ENCODE peak calls at places on chromosomes 11 and 22, in nine cellular contexts. R is heart left ventricle, P is adrenal gland, V is PC-9, Q is neural progenitor cell, K is tibial artery, W is left lung, C is fibroblast of the aortic adventitia, M is upper lobe of right lung. H is an unnamed sample.

GRCh38 chr22:24046024-24046423 is 34.9 kb downstream of the CABIN1 start:
- DNase-seq in R (no peak), P (no peak), V (no peak), Q (no peak), K (no peak), W (no peak), C (no peak), M (no peak), H (no peak)

GRCh38 chr11:69588270-69588669 is 52.7 kb upstream of the CCND1 start:
- DNase-seq in R (no peak), P (no peak), V (no peak), Q (no peak), K (no peak), W (no peak), C (peak), M (no peak), H (peak)

GRCh38 chr11:57791321-57792059 is 29.9 kb downstream of the CTNND1 start:
- DNase-seq in R (no peak), P (no peak), V (no peak), Q (no peak), K (no peak), W (no peak), C (no peak), M (no peak), H (no peak)

GRCh38 chr22:36333632-36334031 is 54.1 kb downstream of the MYH9 start:
- DNase-seq in R (no peak), P (peak), V (peak), Q (no peak), K (peak), W (no peak), C (no peak), M (no peak), H (no peak)

GRCh38 chr11:123561046-123561781 is 93.2 kb downstream of the SCN3B start:
- DNase-seq in R (peak), P (peak), V (no peak), Q (peak), K (no peak), W (no peak), C (peak), M (no peak), H (no peak)

GRCh38 chr11:111378773-111379499 is at the start of gene POU2AF1:
- DNase-seq in R (no peak), P (no peak), V (no peak), Q (no peak), K (no peak), W (no peak), C (peak), M (no peak), H (peak)

GRCh38 chr11:2466869-2467694 is 22.3 kb downstream of the KCNQ1 start:
- DNase-seq in R (no peak), P (no peak), V (no peak), Q (no peak), K (peak), W (no peak), C (no peak), M (peak), H (no peak)

GRCh38 chr11:130551388-130551787 is 102.9 kb downstream of the ADAMTS15 start:
- DNase-seq in R (no peak), P (no peak), V (no peak), Q (no peak), K (no peak), W (no peak), C (no peak), M (no peak), H (no peak)

GRCh38 chr11:971092-971690 is 45.5 kb downstream of the AP2A2 start:
- DNase-seq in R (no peak), P (no peak), V (no peak), Q (no peak), K (no peak), W (no peak), C (no peak), M (no peak), H (no peak)

GRCh38 chr22:35533365-35534029 is 7.1 kb upstream of the RASD2 start:
- DNase-seq in R (no peak), P (no peak), V (no peak), Q (no peak), K (no peak), W (no peak), C (no peak), M (no peak), H (no peak)

GRCh38 chr22:24503851-24504170 is 8.7 kb downstream of the UPB1 start:
- DNase-seq in R (no peak), P (peak), V (no peak), Q (no peak), K (no peak), W (no peak), C (no peak), M (no peak), H (no peak)

DNA sequence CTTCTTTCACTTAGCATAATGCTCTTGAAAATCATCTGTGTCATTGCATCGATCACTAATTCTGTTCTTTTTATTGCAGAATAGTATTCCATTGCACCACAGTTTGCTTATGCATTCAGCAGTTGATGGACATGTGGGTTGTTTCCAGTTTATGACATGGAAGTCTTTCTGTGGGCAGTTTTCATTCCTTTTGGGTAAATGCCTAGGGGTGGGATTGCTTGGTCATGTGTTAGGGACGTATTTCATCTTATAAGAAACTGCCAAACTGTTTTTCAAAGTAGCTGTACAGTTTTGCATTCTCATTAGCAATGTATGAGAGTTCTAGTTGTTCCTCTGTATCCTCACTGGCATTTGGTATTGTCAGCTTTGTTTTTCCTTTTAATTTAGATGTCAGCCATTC is 127.1 kb downstream of the HIPK3 start:
- DNase-seq in R (no peak), P (no peak), V (no peak), Q (no peak), K (no peak), W (no peak), C (no peak), M (no peak), H (no peak)
- H3K4me3 ChIP-seq in R (no peak), P (no peak), V (no peak), Q (no peak), K (no peak), W (no peak), C (no peak), M (no peak), H (no peak)

DNA sequence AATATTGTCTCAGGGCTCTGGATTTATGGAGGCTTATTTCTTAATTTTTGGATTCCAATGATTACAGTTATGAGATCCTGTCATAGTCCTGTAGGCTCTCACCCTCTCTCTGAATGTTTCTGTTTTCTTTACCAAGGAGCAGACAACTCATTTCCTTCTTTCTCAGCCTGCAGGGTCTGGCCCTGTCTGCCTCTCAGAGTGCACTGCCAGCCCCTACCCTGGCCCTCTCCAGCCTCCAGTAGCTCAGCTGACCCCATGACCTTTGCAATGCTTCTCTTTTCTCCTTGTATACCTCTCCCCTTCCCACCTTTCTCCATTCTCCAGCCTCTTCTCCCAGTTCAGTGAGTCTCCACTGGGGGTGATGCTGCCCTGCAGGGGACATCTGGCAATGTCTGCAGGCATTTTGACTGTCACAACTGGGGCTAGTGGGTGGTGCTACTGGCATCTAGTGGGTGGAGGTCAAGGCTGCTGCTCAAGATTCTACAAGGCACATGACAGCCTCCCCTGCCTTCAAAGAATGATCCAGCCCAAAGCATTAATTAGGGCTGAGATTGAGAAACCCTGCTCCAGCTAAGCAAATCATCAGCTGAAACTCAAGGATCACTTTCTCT is 78.8 kb downstream of the APIP start:
- DNase-seq in R (no peak), P (peak), V (no peak), Q (no peak), K (no peak), W (no peak), C (no peak), M (no peak), H (peak)
- TF ChIP-seq CTCF in R (no peak), P (no peak), V (no peak), Q (no peak), K (no peak), W (no peak), C (no peak), M (no peak), H (no peak)

GRCh38 chr11:95556011-95556341 is 233.6 kb downstream of the FAM76B start:
- DNase-seq in R (no peak), P (no peak), V (no peak), Q (no peak), K (no peak), W (no peak), C (no peak), M (no peak), H (no peak)
- H3K4me3 ChIP-seq in R (no peak), P (no peak), V (no peak), Q (no peak), K (no peak), W (no peak), C (no peak), M (no peak), H (no peak)

GRCh38 chr22:39308614-39309363 is 10.6 kb downstream of the RPL3 start:
- DNase-seq in R (peak), P (peak), V (peak), Q (no peak), K (peak), W (peak), C (peak), M (no peak), H (peak)
- TF ChIP-seq CTCF in R (no peak), P (peak), V (peak), Q (no peak), K (no peak), W (peak), C (peak), M (peak), H (peak)

H was measured in foreskin fibroblast.